ENCODE peak calls at places on chromosome 22, in four cellular contexts. R is colonic mucosa, P is H1, J is fibroblast of lung. F is an unnamed sample.

GRCh38 chr22:25754527-25755202 is 12.7 kb downstream of the MYO18B start:
- DNase-seq in J (peak), P (no peak), R (no peak), F (no peak)

GRCh38 chr22:48044484-48045060 is 1282.1 kb downstream of the TBC1D22A start:
- DNase-seq in R (no peak), J (no peak), P (no peak), F (no peak)

GRCh38 chr22:46747646-46748045 is 9.6 kb upstream of the CERK start:
- DNase-seq in P (no peak), R (no peak), J (no peak), F (no peak)

GRCh38 chr22:42931421-42932196 is 74.5 kb upstream of the ARFGAP3 start:
- DNase-seq in R (no peak), P (no peak), J (no peak), F (no peak)

GRCh38 chr22:44108806-44109385 is 71.8 kb upstream of the PARVG start:
- DNase-seq in P (no peak), R (no peak), J (no peak), F (peak)

GRCh38 chr22:49590851-49591445 is 236.7 kb downstream of the BRD1 start:
- DNase-seq in R (no peak), J (no peak), P (no peak), F (no peak)

GRCh38 chr22:17767236-17768065 is 6.8 kb downstream of the BID start:
- DNase-seq in R (no peak), P (no peak), J (no peak), F (no peak)

GRCh38 chr22:30425616-30426394 is at the start of gene MTFP1:
- DNase-seq in J (peak), R (peak), P (no peak), F (peak)

GRCh38 chr22:19524170-19525115 is at the start of gene CLDN5:
- DNase-seq in P (no peak), R (no peak), J (peak), F (peak)

GRCh38 chr22:19520566-19521305 is 3.5 kb downstream of the CLDN5 start:
- DNase-seq in P (no peak), R (no peak), J (no peak), F (no peak)

GRCh38 chr22:19523240-19524169 is 705 bp downstream of the CLDN5 start:
- DNase-seq in J (peak), R (no peak), P (no peak), F (peak)

GRCh38 chr22:19522881-19523239 is 1.4 kb downstream of the CLDN5 start:
- DNase-seq in R (no peak), J (no peak), P (no peak), F (no peak)

DNA sequence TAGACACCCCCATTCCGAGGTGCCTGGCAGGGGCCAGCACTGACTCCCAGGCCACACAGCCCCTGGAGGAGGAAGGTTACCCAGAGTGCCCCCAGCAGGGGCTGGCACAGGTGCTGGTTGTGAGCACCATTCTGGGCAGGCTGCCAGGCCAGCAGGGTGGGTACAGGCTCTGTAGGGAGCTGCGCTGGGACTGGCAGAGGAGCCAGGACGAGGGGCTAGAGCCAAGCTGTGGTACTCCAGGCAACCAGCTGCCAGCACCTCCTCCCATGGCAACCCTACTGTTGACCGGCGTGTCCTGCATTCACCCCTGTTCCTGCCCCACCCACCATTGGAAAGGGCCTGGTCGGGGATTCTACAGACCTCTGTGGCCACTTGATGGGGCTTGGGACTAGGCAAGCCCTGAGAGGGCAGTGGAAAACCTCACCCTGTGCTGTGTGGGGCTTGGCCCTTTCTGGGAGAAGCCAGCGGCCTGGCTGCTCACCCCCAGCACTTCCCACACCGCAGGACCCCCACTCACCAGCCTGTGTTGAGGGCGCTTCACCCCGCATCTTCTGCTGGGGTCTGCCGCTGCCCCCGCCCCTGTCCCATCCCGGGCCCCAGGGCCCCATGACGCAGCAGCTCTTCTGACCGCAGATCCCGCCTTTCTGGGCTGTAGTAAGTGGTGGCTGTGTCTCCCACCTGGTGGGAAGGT is 1.9 kb downstream of the CLDN5 start:
- DNase-seq in R (no peak), P (no peak), J (no peak), F (no peak)
- H3K4me3 ChIP-seq in R (peak), P (no peak), J (no peak), F (no peak)

GRCh38 chr22:19765477-19766234 is 5.1 kb downstream of the TBX1 start:
- DNase-seq in J (no peak), R (no peak), P (no peak), F (no peak)

GRCh38 chr22:19764636-19765476 is 4.3 kb downstream of the TBX1 start:
- DNase-seq in J (no peak), P (no peak), R (no peak), F (no peak)

GRCh38 chr22:19766235-19766505 is 5.6 kb downstream of the TBX1 start:
- DNase-seq in P (no peak), J (no peak), R (no peak), F (no peak)

GRCh38 chr22:19767427-19768380 is 7.1 kb downstream of the TBX1 start:
- DNase-seq in R (no peak), P (no peak), J (no peak), F (no peak)

GRCh38 chr22:19766506-19767426 is 6.2 kb downstream of the TBX1 start:
- DNase-seq in J (no peak), R (peak), P (no peak), F (no peak)
- H3K9ac ChIP-seq in J (no peak), R (no peak), P (no peak), F (no peak)

GRCh38 chr22:19941365-19942070 is at the start of the genes COMT and TXNRD2:
- DNase-seq in R (peak), J (peak), P (no peak), F (peak)

GRCh38 chr22:19936513-19936912 is 5.1 kb upstream of the COMT start:
- DNase-seq in P (no peak), J (no peak), R (no peak), F (no peak)

GRCh38 chr22:19933328-19934241 is 8.0 kb upstream of the COMT start:
- DNase-seq in P (no peak), J (no peak), R (no peak), F (no peak)

GRCh38 chr22:19940536-19941364 is 822 bp upstream of the COMT start:
- DNase-seq in R (no peak), P (no peak), J (no peak), F (no peak)

DNA sequence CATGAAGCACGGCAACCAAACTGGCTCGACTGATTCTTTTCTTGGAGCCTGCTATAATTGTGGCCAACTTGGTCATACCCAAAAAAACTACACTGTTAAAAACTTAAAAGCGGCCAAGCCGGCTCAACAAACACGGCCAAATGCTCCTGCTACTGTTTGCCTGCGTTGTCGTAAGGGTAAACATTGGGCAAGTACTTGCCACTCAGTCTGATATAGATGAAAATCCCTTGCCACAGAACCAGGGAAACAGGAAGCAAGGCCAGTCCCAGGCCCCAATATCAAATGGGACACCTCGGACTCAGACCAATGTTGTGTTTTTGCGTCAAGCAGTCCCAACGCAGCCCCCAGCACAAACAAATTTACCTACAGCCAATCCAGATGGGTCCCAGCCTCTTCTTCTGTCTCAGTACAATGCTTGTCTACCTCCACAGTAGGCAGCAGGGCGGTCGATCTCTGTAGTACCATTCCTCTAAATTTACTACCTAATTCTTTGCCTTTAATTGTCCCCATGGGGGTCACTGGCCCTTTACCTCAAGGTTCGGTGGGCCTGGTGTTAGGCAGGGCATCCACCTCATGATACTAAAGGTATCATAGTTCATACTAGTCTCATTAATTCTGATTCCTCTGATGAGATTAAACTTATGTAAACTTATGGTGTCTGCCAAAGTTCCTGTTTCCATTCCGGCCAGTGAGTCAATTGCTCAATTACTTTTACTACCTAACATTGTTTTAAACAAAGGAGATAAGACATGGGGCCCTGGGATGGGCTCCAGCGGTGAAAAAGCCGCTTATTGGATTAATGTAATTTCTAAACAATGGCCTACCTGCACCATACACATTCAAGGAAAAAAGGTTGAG is 3.7 kb upstream of the COMT start:
- DNase-seq in R (no peak), J (peak), P (no peak), F (no peak)
- H3K4me3 ChIP-seq in R (no peak), J (no peak), P (no peak), F (no peak)

GRCh38 chr22:45285431-45286058 is 796 bp downstream of the UPK3A start:
- DNase-seq in P (no peak), J (no peak), R (no peak), F (no peak)
- H3K9ac ChIP-seq in P (no peak), J (no peak), R (no peak), F (no peak)

DNA sequence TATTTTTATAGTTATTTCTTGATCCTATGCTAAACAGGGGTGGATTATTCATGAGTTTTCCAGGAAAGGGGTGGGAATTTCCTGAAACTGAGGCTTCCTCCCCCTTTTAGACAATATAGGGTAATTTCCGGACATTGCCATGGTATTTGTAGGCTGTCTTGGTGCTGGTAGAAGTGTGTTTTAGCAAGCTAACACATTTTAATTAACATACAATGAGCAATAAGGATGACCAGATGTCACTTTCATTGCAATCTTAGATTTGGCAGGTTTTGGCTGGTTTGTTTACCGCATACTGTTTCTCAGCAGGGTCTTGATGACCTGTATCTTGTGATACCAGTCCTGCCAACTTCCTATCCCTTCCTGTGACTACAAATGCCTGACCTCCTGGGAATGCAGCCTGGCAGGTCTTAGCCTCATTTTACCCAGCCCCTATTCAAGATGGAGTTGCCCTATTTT is 992 bp upstream of the C1QTNF6 start:
- DNase-seq in R (no peak), P (no peak), J (peak), F (no peak)
- H3K4me3 ChIP-seq in R (no peak), P (no peak), J (no peak), F (no peak)

GRCh38 chr22:29154364-29155048 is 51.2 kb upstream of the EMID1 start:
- DNase-seq in P (peak), R (peak), J (peak), F (peak)
- H3K9ac ChIP-seq in P (no peak), R (no peak), J (no peak), F (no peak)

DNA sequence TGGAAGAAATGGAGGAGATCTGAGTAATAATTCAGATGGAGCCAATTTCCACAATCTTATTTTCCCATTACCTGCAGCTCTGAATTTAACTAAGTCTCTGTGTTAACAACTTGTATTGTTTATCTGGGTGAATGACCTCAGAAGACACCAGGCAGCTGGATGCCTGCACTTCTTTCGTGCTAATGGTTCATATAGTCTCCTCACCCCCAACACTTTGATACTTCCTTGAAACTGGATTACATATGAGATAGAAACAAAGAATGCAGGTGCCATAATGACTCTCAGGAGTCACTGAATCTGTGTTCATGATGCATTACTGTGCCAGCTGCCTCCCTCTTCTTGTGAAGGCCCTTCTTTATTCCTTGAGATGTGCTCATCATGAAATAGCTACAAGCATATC is 125.6 kb upstream of the VPREB1 start:
- DNase-seq in J (no peak), R (no peak), P (no peak), F (no peak)
- H3K4me3 ChIP-seq in J (no peak), R (no peak), P (no peak), F (no peak)

GRCh38 chr22:20154602-20155183 is 3.8 kb upstream of the CCDC188 start:
- DNase-seq in R (no peak), P (no peak), J (no peak), F (no peak)
- H3K9ac ChIP-seq in R (no peak), P (no peak), J (no peak), F (no peak)

F was measured in adipocyte.